ENCODE peak calls at places on chromosome X, in ten cellular contexts. One of them, this sample, is unnamed.
A peak's percentile ranks its signal among the peaks of the same experiment; 100 is the strongest.

GRCh38 chrX:68419934-68420333 is 13.4 kb downstream of the OPHN1 start:
- DNase-seq in RWPE1: no peak
- DNase-seq in AG10803: no peak
- DNase-seq in brain microvascular endothelial cell: no peak
- DNase-seq in WTC11: no peak
- DNase-seq in A549: no peak
- DNase-seq in ovary: no peak
- DNase-seq in BJ: no peak
- DNase-seq in GM12865: no peak
- DNase-seq in GM23338: no peak
- DNase-seq in this sample: no peak

GRCh38 chrX:109537324-109537665 is 651 bp downstream of the NXT2 start:
- DNase-seq in RWPE1: peak; percentile 29
- DNase-seq in AG10803: peak; percentile 78
- DNase-seq in brain microvascular endothelial cell: peak; percentile 47
- DNase-seq in WTC11: no peak
- DNase-seq in A549: no peak
- DNase-seq in ovary: no peak
- DNase-seq in BJ: peak; percentile 4
- DNase-seq in GM12865: no peak
- DNase-seq in GM23338: peak; percentile 53
- DNase-seq in this sample: no peak

GRCh38 chrX:7164174-7164573 is 16.2 kb upstream of the PUDP start:
- DNase-seq in RWPE1: no peak
- DNase-seq in AG10803: no peak
- DNase-seq in brain microvascular endothelial cell: no peak
- DNase-seq in WTC11: no peak
- DNase-seq in A549: no peak
- DNase-seq in ovary: no peak
- DNase-seq in BJ: no peak
- DNase-seq in GM12865: no peak
- DNase-seq in GM23338: no peak
- DNase-seq in this sample: no peak

GRCh38 chrX:29447867-29448266 is 767.5 kb upstream of the MAGEB2 start:
- DNase-seq in RWPE1: no peak
- DNase-seq in AG10803: no peak
- DNase-seq in brain microvascular endothelial cell: no peak
- DNase-seq in WTC11: no peak
- DNase-seq in A549: no peak
- DNase-seq in ovary: no peak
- DNase-seq in BJ: no peak
- DNase-seq in GM12865: no peak
- DNase-seq in GM23338: no peak
- DNase-seq in this sample: no peak

GRCh38 chrX:118520858-118521206 is 25.2 kb downstream of the DOCK11 start:
- DNase-seq in RWPE1: no peak
- DNase-seq in AG10803: no peak
- DNase-seq in brain microvascular endothelial cell: no peak
- DNase-seq in WTC11: no peak
- DNase-seq in A549: no peak
- DNase-seq in ovary: no peak
- DNase-seq in BJ: no peak
- DNase-seq in GM12865: no peak
- DNase-seq in GM23338: no peak
- DNase-seq in this sample: no peak

GRCh38 chrX:44017726-44018125 is 44.5 kb upstream of the NDP start:
- DNase-seq in RWPE1: no peak
- DNase-seq in AG10803: peak; percentile 3
- DNase-seq in brain microvascular endothelial cell: no peak
- DNase-seq in WTC11: no peak
- DNase-seq in A549: no peak
- DNase-seq in ovary: no peak
- DNase-seq in BJ: no peak
- DNase-seq in GM12865: no peak
- DNase-seq in GM23338: no peak
- DNase-seq in this sample: no peak

GRCh38 chrX:119790977-119791436 is 423 bp downstream of the RPL39 start:
- DNase-seq in RWPE1: peak; percentile 2
- DNase-seq in AG10803: peak; percentile 49
- DNase-seq in brain microvascular endothelial cell: peak; percentile 16
- DNase-seq in WTC11: no peak
- DNase-seq in A549: no peak
- DNase-seq in ovary: no peak
- DNase-seq in BJ: no peak
- DNase-seq in GM12865: peak; percentile 58
- DNase-seq in GM23338: no peak
- DNase-seq in this sample: peak; percentile 41

GRCh38 chrX:13742397-13743176 is 8.0 kb downstream of the OFD1 start:
- DNase-seq in RWPE1: no peak
- DNase-seq in AG10803: no peak
- DNase-seq in brain microvascular endothelial cell: no peak
- DNase-seq in WTC11: no peak
- DNase-seq in A549: no peak
- DNase-seq in ovary: no peak
- DNase-seq in BJ: no peak
- DNase-seq in GM12865: peak; percentile 88
- DNase-seq in GM23338: peak; percentile 16
- DNase-seq in this sample: peak; percentile 67

GRCh38 chrX:12949927-12950656 is 24.8 kb upstream of the TMSB4X start:
- DNase-seq in RWPE1: peak; percentile 8
- DNase-seq in AG10803: peak; percentile 92
- DNase-seq in brain microvascular endothelial cell: peak; percentile 87
- DNase-seq in WTC11: no peak
- DNase-seq in A549: no peak
- DNase-seq in ovary: peak; percentile 74
- DNase-seq in BJ: no peak
- DNase-seq in GM12865: peak; percentile 95
- DNase-seq in GM23338: no peak
- DNase-seq in this sample: peak; percentile 93

GRCh38 chrX:46837543-46838481 is 969 bp downstream of the RP2 start:
- DNase-seq in RWPE1: peak; percentile 26
- DNase-seq in AG10803: no peak
- DNase-seq in brain microvascular endothelial cell: no peak
- DNase-seq in WTC11: no peak
- DNase-seq in A549: peak; percentile 14
- DNase-seq in ovary: no peak
- DNase-seq in BJ: no peak
- DNase-seq in GM12865: peak; percentile 36
- DNase-seq in GM23338: no peak
- DNase-seq in this sample: peak; percentile 7

GRCh38 chrX:56764153-56764974 is 35.3 kb downstream of the NBDY start:
- DNase-seq in RWPE1: peak; percentile 27
- DNase-seq in AG10803: peak; percentile 73
- DNase-seq in brain microvascular endothelial cell: peak; percentile 48
- DNase-seq in WTC11: peak; percentile 50
- DNase-seq in A549: peak; percentile 43
- DNase-seq in ovary: peak; percentile 80
- DNase-seq in BJ: no peak
- DNase-seq in GM12865: peak; percentile 92
- DNase-seq in GM23338: peak; percentile 67
- DNase-seq in this sample: peak; percentile 65

DNA sequence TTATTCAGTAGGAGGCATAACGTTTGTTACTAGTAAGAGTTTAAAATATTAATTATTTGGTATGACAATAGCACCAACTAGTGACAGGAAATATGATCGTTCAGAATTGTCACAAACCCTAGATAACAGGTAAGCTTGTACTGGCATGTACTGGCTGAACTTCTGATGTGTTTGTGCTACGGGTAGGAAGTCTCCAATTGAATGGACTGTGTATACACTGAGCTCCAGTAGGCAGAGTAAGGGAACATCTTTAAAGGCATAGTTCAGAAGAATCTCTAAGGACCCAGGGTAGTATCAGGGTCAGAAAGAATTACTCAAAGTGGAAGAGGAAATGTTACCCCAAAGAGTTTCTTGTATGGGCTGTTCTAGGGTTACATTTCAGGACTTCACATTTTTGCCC is 230.4 kb downstream of the EDA2R start:
- DNase-seq in RWPE1: no peak
- DNase-seq in AG10803: no peak
- DNase-seq in brain microvascular endothelial cell: no peak
- DNase-seq in WTC11: no peak
- DNase-seq in A549: no peak
- DNase-seq in ovary: no peak
- DNase-seq in BJ: no peak
- DNase-seq in GM12865: peak; percentile 29
- DNase-seq in GM23338: no peak
- DNase-seq in this sample: no peak
- TF ChIP-seq CTCF in RWPE1: no peak
- TF ChIP-seq CTCF in AG10803: no peak
- TF ChIP-seq CTCF in brain microvascular endothelial cell: no peak
- TF ChIP-seq CTCF in WTC11: no peak
- TF ChIP-seq CTCF in A549: no peak
- TF ChIP-seq CTCF in ovary: no peak
- TF ChIP-seq CTCF in BJ: no peak
- TF ChIP-seq CTCF in GM12865: peak; percentile 28
- TF ChIP-seq CTCF in GM23338: no peak
- TF ChIP-seq CTCF in this sample: no peak

GRCh38 chrX:40158036-40158706 is 60.4 kb upstream of the BCOR start:
- DNase-seq in RWPE1: no peak
- DNase-seq in AG10803: no peak
- DNase-seq in brain microvascular endothelial cell: no peak
- DNase-seq in WTC11: peak; percentile 54
- DNase-seq in A549: peak; percentile 70
- DNase-seq in ovary: peak; percentile 32
- DNase-seq in BJ: no peak
- DNase-seq in GM12865: no peak
- DNase-seq in GM23338: peak; percentile 64
- DNase-seq in this sample: no peak
- TF ChIP-seq CTCF in RWPE1: peak; percentile 57
- TF ChIP-seq CTCF in AG10803: no peak
- TF ChIP-seq CTCF in brain microvascular endothelial cell: no peak
- TF ChIP-seq CTCF in WTC11: no peak
- TF ChIP-seq CTCF in A549: peak; percentile 52
- TF ChIP-seq CTCF in ovary: peak; percentile 80
- TF ChIP-seq CTCF in BJ: no peak
- TF ChIP-seq CTCF in GM12865: peak; percentile 32
- TF ChIP-seq CTCF in GM23338: no peak
- TF ChIP-seq CTCF in this sample: peak; percentile 42

GRCh38 chrX:15594371-15594770 is 6.4 kb downstream of the ACE2 start:
- DNase-seq in RWPE1: peak; percentile 9
- DNase-seq in AG10803: no peak
- DNase-seq in brain microvascular endothelial cell: no peak
- DNase-seq in WTC11: no peak
- DNase-seq in A549: no peak
- DNase-seq in ovary: no peak
- DNase-seq in BJ: no peak
- DNase-seq in GM12865: no peak
- DNase-seq in GM23338: no peak
- DNase-seq in this sample: no peak
- TF ChIP-seq CTCF in RWPE1: no peak
- TF ChIP-seq CTCF in AG10803: peak; percentile 4
- TF ChIP-seq CTCF in brain microvascular endothelial cell: peak; percentile 40
- TF ChIP-seq CTCF in WTC11: no peak
- TF ChIP-seq CTCF in A549: no peak
- TF ChIP-seq CTCF in ovary: no peak
- TF ChIP-seq CTCF in BJ: no peak
- TF ChIP-seq CTCF in GM12865: no peak
- TF ChIP-seq CTCF in GM23338: peak; percentile 15
- TF ChIP-seq CTCF in this sample: no peak

GRCh38 chrX:37504991-37505390 is 66.5 kb upstream of the LANCL3 start:
- DNase-seq in RWPE1: no peak
- DNase-seq in AG10803: no peak
- DNase-seq in brain microvascular endothelial cell: no peak
- DNase-seq in WTC11: no peak
- DNase-seq in A549: no peak
- DNase-seq in ovary: no peak
- DNase-seq in BJ: no peak
- DNase-seq in GM12865: no peak
- DNase-seq in GM23338: no peak
- DNase-seq in this sample: no peak

DNA sequence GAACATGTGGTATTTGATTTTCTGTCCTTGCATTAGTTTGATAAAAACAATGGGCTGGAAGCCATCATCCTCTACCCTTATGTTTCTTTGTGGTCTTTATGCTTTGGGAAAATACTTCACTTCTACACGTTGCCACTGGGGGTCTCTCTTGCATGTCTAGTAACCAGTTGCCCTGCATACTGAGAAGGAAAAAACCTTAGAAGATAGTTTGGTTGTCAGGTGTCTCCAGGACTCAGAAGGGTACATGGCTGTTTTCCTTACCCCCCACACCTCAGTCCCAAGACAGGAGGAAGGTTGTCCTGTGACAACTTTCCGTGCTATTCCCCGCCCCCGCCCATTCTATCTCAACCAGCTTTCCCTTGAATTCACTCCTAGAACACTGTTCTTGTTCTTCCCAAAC is 62.1 kb upstream of the LANCL3 start:
- DNase-seq in RWPE1: no peak
- DNase-seq in AG10803: no peak
- DNase-seq in brain microvascular endothelial cell: peak; percentile 6
- DNase-seq in WTC11: no peak
- DNase-seq in A549: no peak
- DNase-seq in ovary: no peak
- DNase-seq in BJ: no peak
- DNase-seq in GM12865: no peak
- DNase-seq in GM23338: peak; percentile 5
- DNase-seq in this sample: no peak
- TF ChIP-seq CTCF in RWPE1: no peak
- TF ChIP-seq CTCF in AG10803: peak; percentile 13
- TF ChIP-seq CTCF in brain microvascular endothelial cell: peak; percentile 41
- TF ChIP-seq CTCF in WTC11: no peak
- TF ChIP-seq CTCF in A549: peak; percentile 19
- TF ChIP-seq CTCF in ovary: no peak
- TF ChIP-seq CTCF in BJ: peak; percentile 21
- TF ChIP-seq CTCF in GM12865: no peak
- TF ChIP-seq CTCF in GM23338: peak; percentile 49
- TF ChIP-seq CTCF in this sample: no peak

GRCh38 chrX:20218809-20219505 is 47.8 kb downstream of the RPS6KA3 start:
- DNase-seq in RWPE1: no peak
- DNase-seq in AG10803: no peak
- DNase-seq in brain microvascular endothelial cell: no peak
- DNase-seq in WTC11: no peak
- DNase-seq in A549: peak; percentile 5
- DNase-seq in ovary: no peak
- DNase-seq in BJ: no peak
- DNase-seq in GM12865: no peak
- DNase-seq in GM23338: peak; percentile 9
- DNase-seq in this sample: no peak
- TF ChIP-seq CTCF in RWPE1: no peak
- TF ChIP-seq CTCF in AG10803: no peak
- TF ChIP-seq CTCF in brain microvascular endothelial cell: no peak
- TF ChIP-seq CTCF in WTC11: no peak
- TF ChIP-seq CTCF in A549: peak; percentile 9
- TF ChIP-seq CTCF in ovary: no peak
- TF ChIP-seq CTCF in BJ: no peak
- TF ChIP-seq CTCF in GM12865: no peak
- TF ChIP-seq CTCF in GM23338: no peak
- TF ChIP-seq CTCF in this sample: no peak

GRCh38 chrX:76453737-76454406 is 26.4 kb downstream of the MAGEE1 start:
- DNase-seq in RWPE1: no peak
- DNase-seq in AG10803: no peak
- DNase-seq in brain microvascular endothelial cell: no peak
- DNase-seq in WTC11: no peak
- DNase-seq in A549: no peak
- DNase-seq in ovary: no peak
- DNase-seq in BJ: no peak
- DNase-seq in GM12865: no peak
- DNase-seq in GM23338: peak; percentile 55
- DNase-seq in this sample: no peak

GRCh38 chrX:76454456-76454927 is 27.0 kb downstream of the MAGEE1 start:
- DNase-seq in RWPE1: no peak
- DNase-seq in AG10803: peak; percentile 17
- DNase-seq in brain microvascular endothelial cell: peak; percentile 9
- DNase-seq in WTC11: peak; percentile 12
- DNase-seq in A549: no peak
- DNase-seq in ovary: no peak
- DNase-seq in BJ: no peak
- DNase-seq in GM12865: peak; percentile 26
- DNase-seq in GM23338: peak; percentile 64
- DNase-seq in this sample: no peak
- TF ChIP-seq CTCF in RWPE1: peak; percentile 28
- TF ChIP-seq CTCF in AG10803: peak; percentile 64
- TF ChIP-seq CTCF in brain microvascular endothelial cell: peak; percentile 49
- TF ChIP-seq CTCF in WTC11: no peak
- TF ChIP-seq CTCF in A549: peak; percentile 31
- TF ChIP-seq CTCF in ovary: no peak
- TF ChIP-seq CTCF in BJ: peak; percentile 55
- TF ChIP-seq CTCF in GM12865: peak; percentile 41
- TF ChIP-seq CTCF in GM23338: peak; percentile 59
- TF ChIP-seq CTCF in this sample: peak; percentile 44

This sample was measured in activated CD8-positive, alpha-beta T cell treated with anti-CD3 and anti-CD28 coated beads for 36 hours.